ENCODE peak calls at places on chromosomes 12 and 14, in seven cellular contexts. S, B, A, R, M, I and L are unnamed samples.

GRCh38 chr14:24673534-24674203 is 39.7 kb upstream of the GZMB start:
- DNase-seq in S (no peak), B (peak), A (no peak), R (no peak), M (no peak), I (no peak), L (no peak)

GRCh38 chr12:120064054-120064940 is 52.3 kb downstream of the RAB35 start:
- DNase-seq in S (no peak), B (no peak), A (no peak), R (no peak), M (no peak), I (no peak), L (no peak)

GRCh38 chr12:26135010-26135420 is 10.2 kb upstream of the BHLHE41 start:
- DNase-seq in S (no peak), B (no peak), A (no peak), R (no peak), M (no peak), I (no peak), L (no peak)

GRCh38 chr14:106308839-106309389 is 782.5 kb downstream of the TMEM121 start:
- DNase-seq in S (no peak), B (peak), A (peak), R (peak), M (peak), I (peak), L (no peak)

GRCh38 chr12:89863968-89864367 is 155.3 kb upstream of the ATP2B1 start:
- DNase-seq in S (no peak), B (no peak), A (no peak), R (no peak), M (no peak), I (no peak), L (no peak)

GRCh38 chr14:94345344-94346072 is 22.4 kb upstream of the SERPINA6 start:
- DNase-seq in S (peak), B (no peak), A (no peak), R (no peak), M (no peak), I (peak), L (no peak)

GRCh38 chr14:61573321-61573720 is 122.0 kb upstream of the HIF1A start:
- DNase-seq in S (no peak), B (no peak), A (no peak), R (no peak), M (no peak), I (no peak), L (no peak)

GRCh38 chr14:65915125-65915524 is 502.6 kb downstream of the FUT8 start:
- DNase-seq in S (no peak), B (no peak), A (no peak), R (no peak), M (no peak), I (no peak), L (no peak)

GRCh38 chr12:5258966-5259365 is 172.9 kb upstream of the NTF3 start:
- DNase-seq in S (no peak), B (no peak), A (no peak), R (no peak), M (no peak), I (no peak), L (no peak)

GRCh38 chr14:98501836-98502235 is 770.2 kb downstream of the BCL11B start:
- DNase-seq in S (no peak), B (no peak), A (no peak), R (no peak), M (no peak), I (no peak), L (no peak)

GRCh38 chr12:15597125-15597830 is 191.9 kb downstream of the EPS8 start:
- DNase-seq in S (no peak), B (no peak), A (no peak), R (no peak), M (no peak), I (peak), L (no peak)

GRCh38 chr12:54759751-54760150 is 94.6 kb upstream of the MUCL1 start:
- DNase-seq in S (peak), B (peak), A (no peak), R (peak), M (peak), I (peak), L (peak)

GRCh38 chr12:102169922-102170698 is 27.5 kb downstream of the PMCH start:
- DNase-seq in S (peak), B (no peak), A (peak), R (no peak), M (peak), I (peak), L (no peak)

GRCh38 chr12:113136128-113136989 is 798 bp upstream of the RASAL1 start:
- DNase-seq in S (peak), B (no peak), A (peak), R (peak), M (peak), I (no peak), L (no peak)

GRCh38 chr14:102008891-102009290 is 44.5 kb downstream of the DYNC1H1 start:
- DNase-seq in S (no peak), B (no peak), A (no peak), R (no peak), M (no peak), I (no peak), L (no peak)

GRCh38 chr14:102007916-102008418 is 43.6 kb downstream of the DYNC1H1 start:
- DNase-seq in S (no peak), B (no peak), A (no peak), R (no peak), M (no peak), I (no peak), L (no peak)

GRCh38 chr14:102000902-102001301 is 36.5 kb downstream of the DYNC1H1 start:
- DNase-seq in S (no peak), B (no peak), A (no peak), R (no peak), M (no peak), I (no peak), L (no peak)

GRCh38 chr14:102005336-102005735 is 41.0 kb downstream of the DYNC1H1 start:
- DNase-seq in S (no peak), B (no peak), A (no peak), R (no peak), M (no peak), I (no peak), L (no peak)
- TF ChIP-seq JUND in S (no peak), B (no peak), A (no peak), R (no peak), M (no peak), I (no peak), L (no peak)

GRCh38 chr14:73663548-73664212 is 18.9 kb downstream of the DNAL1 start:
- DNase-seq in S (no peak), B (peak), A (no peak), R (no peak), M (no peak), I (peak), L (no peak)

GRCh38 chr14:73665130-73665529 is 20.3 kb downstream of the DNAL1 start:
- DNase-seq in S (no peak), B (no peak), A (no peak), R (no peak), M (no peak), I (no peak), L (no peak)

GRCh38 chr14:73662439-73663056 is 17.8 kb downstream of the DNAL1 start:
- DNase-seq in S (peak), B (no peak), A (peak), R (no peak), M (peak), I (peak), L (peak)

GRCh38 chr14:73660511-73660910 is 15.7 kb downstream of the DNAL1 start:
- DNase-seq in S (no peak), B (no peak), A (no peak), R (no peak), M (no peak), I (no peak), L (no peak)

GRCh38 chr14:73661872-73662271 is 17.1 kb downstream of the DNAL1 start:
- DNase-seq in S (no peak), B (no peak), A (no peak), R (no peak), M (no peak), I (no peak), L (no peak)
- TF ChIP-seq JUND in S (no peak), B (no peak), A (no peak), R (no peak), M (no peak), I (no peak), L (no peak)

DNA sequence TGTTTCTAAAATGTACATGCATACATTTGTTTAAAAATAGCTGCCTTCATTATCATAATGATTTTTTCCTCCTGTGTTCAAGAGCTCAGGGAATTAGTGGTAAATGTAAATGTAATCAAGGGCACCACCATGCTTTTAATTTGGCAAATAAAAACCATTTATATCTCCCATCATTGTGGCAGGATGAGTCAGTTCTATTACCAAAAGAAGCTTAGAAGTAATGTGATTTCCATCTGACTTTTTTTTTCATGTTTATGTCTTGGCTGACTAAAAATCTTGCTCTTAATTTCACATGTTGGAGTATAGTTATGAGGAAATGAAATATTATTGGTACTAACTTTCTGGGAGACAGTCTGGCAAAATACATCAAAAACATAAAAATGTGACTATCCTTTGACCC is 176.0 kb downstream of the GXYLT1 start:
- DNase-seq in S (no peak), B (no peak), A (no peak), R (no peak), M (no peak), I (no peak), L (no peak)
- TF ChIP-seq JUND in S (no peak), B (no peak), A (peak), R (no peak), M (no peak), I (no peak), L (no peak)

DNA sequence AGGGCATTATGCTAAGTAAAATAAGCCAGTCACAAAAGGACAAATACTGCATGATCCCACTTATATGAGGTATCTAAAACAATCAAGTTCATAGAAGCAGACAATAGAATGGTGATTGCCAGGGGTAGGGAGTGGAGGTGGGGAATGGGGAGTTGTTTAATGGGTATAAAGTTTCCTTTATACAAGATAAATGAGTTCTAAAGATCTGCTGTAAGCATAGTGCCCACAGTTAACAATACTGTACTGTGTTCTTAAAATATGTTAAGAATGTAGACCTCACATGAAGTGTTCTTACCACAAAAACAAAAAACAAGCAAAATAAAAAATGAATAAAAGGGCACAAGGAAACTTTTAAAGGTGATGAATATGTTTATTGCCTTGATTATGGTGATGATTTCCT is 211.7 kb downstream of the MSRB3 start:
- DNase-seq in S (no peak), B (no peak), A (no peak), R (no peak), M (no peak), I (no peak), L (no peak)
- TF ChIP-seq JUND in S (no peak), B (no peak), A (peak), R (no peak), M (no peak), I (no peak), L (no peak)

GRCh38 chr12:69529021-69529420 is 56.2 kb upstream of the CCT2 start:
- DNase-seq in S (no peak), B (no peak), A (no peak), R (no peak), M (no peak), I (no peak), L (no peak)

GRCh38 chr12:69534389-69534822 is 50.9 kb upstream of the CCT2 start:
- DNase-seq in S (peak), B (peak), A (no peak), R (no peak), M (peak), I (peak), L (peak)
- TF ChIP-seq JUND in S (no peak), B (no peak), A (peak), R (peak), M (no peak), I (no peak), L (no peak)